ENCODE peak calls at places on chromosomes 5 and 9, in nine cellular contexts. One of them, this sample, is unnamed.
A peak's percentile ranks its signal among the peaks of the same experiment; 100 is the strongest.

GRCh38 chr5:172443441-172444109 is 10.8 kb downstream of the SH3PXD2B start:
- DNase-seq in HCT116: peak; percentile 65
- DNase-seq in spleen: peak; percentile 70
- DNase-seq in cardiac muscle cell: peak; percentile 98
- DNase-seq in transverse colon: peak; percentile 73
- DNase-seq in upper lobe of right lung: no peak
- DNase-seq in aorta: peak; percentile 87
- DNase-seq in GM23248: peak; percentile 97
- DNase-seq in mucosa of descending colon: peak; percentile 66
- DNase-seq in this sample: peak; percentile 85

GRCh38 chr9:121626012-121626411 is 25.4 kb upstream of the DAB2IP start:
- DNase-seq in HCT116: no peak
- DNase-seq in spleen: no peak
- DNase-seq in cardiac muscle cell: no peak
- DNase-seq in transverse colon: no peak
- DNase-seq in upper lobe of right lung: no peak
- DNase-seq in aorta: no peak
- DNase-seq in GM23248: no peak
- DNase-seq in mucosa of descending colon: no peak
- DNase-seq in this sample: no peak

GRCh38 chr5:134092875-134093274 is 21.6 kb upstream of the TCF7 start:
- DNase-seq in HCT116: no peak
- DNase-seq in spleen: no peak
- DNase-seq in cardiac muscle cell: no peak
- DNase-seq in transverse colon: peak; percentile 66
- DNase-seq in upper lobe of right lung: no peak
- DNase-seq in aorta: no peak
- DNase-seq in GM23248: no peak
- DNase-seq in mucosa of descending colon: no peak
- DNase-seq in this sample: no peak

GRCh38 chr9:128636556-128637530 is 19.8 kb downstream of the DYNC2I2 start:
- DNase-seq in HCT116: no peak
- DNase-seq in spleen: peak; percentile 84
- DNase-seq in cardiac muscle cell: no peak
- DNase-seq in transverse colon: no peak
- DNase-seq in upper lobe of right lung: no peak
- DNase-seq in aorta: no peak
- DNase-seq in GM23248: no peak
- DNase-seq in mucosa of descending colon: no peak
- DNase-seq in this sample: no peak

GRCh38 chr9:110828148-110828730 is 159.6 kb downstream of the MUSK start:
- DNase-seq in HCT116: no peak
- DNase-seq in spleen: no peak
- DNase-seq in cardiac muscle cell: peak; percentile 78
- DNase-seq in transverse colon: no peak
- DNase-seq in upper lobe of right lung: no peak
- DNase-seq in aorta: peak; percentile 72
- DNase-seq in GM23248: peak; percentile 89
- DNase-seq in mucosa of descending colon: no peak
- DNase-seq in this sample: no peak

GRCh38 chr9:80175286-80175906 is 603.6 kb downstream of the TLE4 start:
- DNase-seq in HCT116: peak; percentile 7
- DNase-seq in spleen: no peak
- DNase-seq in cardiac muscle cell: peak; percentile 55
- DNase-seq in transverse colon: peak; percentile 9
- DNase-seq in upper lobe of right lung: no peak
- DNase-seq in aorta: no peak
- DNase-seq in GM23248: peak; percentile 69
- DNase-seq in mucosa of descending colon: no peak
- DNase-seq in this sample: no peak

GRCh38 chr5:91007251-91007650 is 375.9 kb downstream of the ARRDC3 start:
- DNase-seq in HCT116: no peak
- DNase-seq in spleen: no peak
- DNase-seq in cardiac muscle cell: no peak
- DNase-seq in transverse colon: no peak
- DNase-seq in upper lobe of right lung: no peak
- DNase-seq in aorta: no peak
- DNase-seq in GM23248: no peak
- DNase-seq in mucosa of descending colon: no peak
- DNase-seq in this sample: no peak

GRCh38 chr5:180003145-180003544 is 68.4 kb downstream of the RNF130 start:
- DNase-seq in HCT116: no peak
- DNase-seq in spleen: no peak
- DNase-seq in cardiac muscle cell: no peak
- DNase-seq in transverse colon: no peak
- DNase-seq in upper lobe of right lung: no peak
- DNase-seq in aorta: no peak
- DNase-seq in GM23248: no peak
- DNase-seq in mucosa of descending colon: no peak
- DNase-seq in this sample: no peak

GRCh38 chr5:69285448-69286116 is 47.0 kb downstream of the CCDC125 start:
- DNase-seq in HCT116: no peak
- DNase-seq in spleen: no peak
- DNase-seq in cardiac muscle cell: no peak
- DNase-seq in transverse colon: no peak
- DNase-seq in upper lobe of right lung: no peak
- DNase-seq in aorta: no peak
- DNase-seq in GM23248: no peak
- DNase-seq in mucosa of descending colon: no peak
- DNase-seq in this sample: no peak

GRCh38 chr9:114083693-114084092 is 5.6 kb upstream of the AMBP start:
- DNase-seq in HCT116: no peak
- DNase-seq in spleen: no peak
- DNase-seq in cardiac muscle cell: no peak
- DNase-seq in transverse colon: no peak
- DNase-seq in upper lobe of right lung: no peak
- DNase-seq in aorta: no peak
- DNase-seq in GM23248: no peak
- DNase-seq in mucosa of descending colon: no peak
- DNase-seq in this sample: no peak

GRCh38 chr5:171483453-171484177 is 64.2 kb downstream of the FGF18 start:
- DNase-seq in HCT116: no peak
- DNase-seq in spleen: no peak
- DNase-seq in cardiac muscle cell: peak; percentile 94
- DNase-seq in transverse colon: peak; percentile 39
- DNase-seq in upper lobe of right lung: no peak
- DNase-seq in aorta: peak; percentile 93
- DNase-seq in GM23248: peak; percentile 91
- DNase-seq in mucosa of descending colon: peak; percentile 33
- DNase-seq in this sample: peak; percentile 59

GRCh38 chr5:121271546-121271945 is 580.1 kb upstream of the FTMT start:
- DNase-seq in HCT116: no peak
- DNase-seq in spleen: no peak
- DNase-seq in cardiac muscle cell: no peak
- DNase-seq in transverse colon: no peak
- DNase-seq in upper lobe of right lung: no peak
- DNase-seq in aorta: no peak
- DNase-seq in GM23248: no peak
- DNase-seq in mucosa of descending colon: no peak
- DNase-seq in this sample: no peak

GRCh38 chr5:66958126-66958983 is 238.2 kb downstream of the CD180 start:
- DNase-seq in HCT116: no peak
- DNase-seq in spleen: no peak
- DNase-seq in cardiac muscle cell: peak; percentile 75
- DNase-seq in transverse colon: no peak
- DNase-seq in upper lobe of right lung: no peak
- DNase-seq in aorta: no peak
- DNase-seq in GM23248: peak; percentile 81
- DNase-seq in mucosa of descending colon: no peak
- DNase-seq in this sample: no peak

GRCh38 chr5:143924311-143924710 is 112.3 kb downstream of the HMHB1 start:
- DNase-seq in HCT116: no peak
- DNase-seq in spleen: no peak
- DNase-seq in cardiac muscle cell: no peak
- DNase-seq in transverse colon: no peak
- DNase-seq in upper lobe of right lung: no peak
- DNase-seq in aorta: no peak
- DNase-seq in GM23248: peak; percentile 49
- DNase-seq in mucosa of descending colon: no peak
- DNase-seq in this sample: no peak

DNA sequence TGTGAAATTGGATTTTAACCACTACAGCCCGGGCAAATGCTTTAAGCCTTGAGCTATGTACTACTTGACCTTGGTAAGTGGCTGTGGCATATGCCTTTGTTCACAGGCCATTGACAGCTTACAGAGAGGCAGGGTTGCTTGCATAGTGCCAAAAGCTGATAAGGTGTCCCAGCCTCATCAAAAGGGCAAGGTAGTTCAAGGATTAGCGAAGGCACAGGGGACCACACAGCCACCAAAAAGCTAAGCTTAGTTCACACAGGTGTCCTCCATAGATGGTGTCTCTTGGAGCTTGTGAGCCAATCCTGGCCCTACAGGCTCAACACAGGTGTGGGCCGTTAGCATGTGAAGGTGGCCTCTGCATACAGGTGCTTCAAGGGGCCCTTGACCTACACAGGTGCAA is 86.8 kb downstream of the ZNF622 start:
- DNase-seq in HCT116: no peak
- DNase-seq in spleen: no peak
- DNase-seq in cardiac muscle cell: no peak
- DNase-seq in transverse colon: no peak
- DNase-seq in upper lobe of right lung: no peak
- DNase-seq in aorta: no peak
- DNase-seq in GM23248: no peak
- DNase-seq in mucosa of descending colon: no peak
- DNase-seq in this sample: no peak
- H3K9me3 ChIP-seq in HCT116: no peaks in the 10 kb centered on the region
- H3K9me3 ChIP-seq in spleen: no peaks in the 10 kb centered on the region
- H3K9me3 ChIP-seq in cardiac muscle cell: no peaks in the 10 kb centered on the region
- H3K9me3 ChIP-seq in transverse colon: no peaks in the 10 kb centered on the region
- H3K9me3 ChIP-seq in upper lobe of right lung: no peaks in the 10 kb centered on the region
- H3K9me3 ChIP-seq in aorta: no peaks in the 10 kb centered on the region
- H3K9me3 ChIP-seq in GM23248: no peaks in the 10 kb centered on the region
- H3K9me3 ChIP-seq in mucosa of descending colon: no peaks in the 10 kb centered on the region
- H3K9me3 ChIP-seq in this sample: no peaks in the 10 kb centered on the region

DNA sequence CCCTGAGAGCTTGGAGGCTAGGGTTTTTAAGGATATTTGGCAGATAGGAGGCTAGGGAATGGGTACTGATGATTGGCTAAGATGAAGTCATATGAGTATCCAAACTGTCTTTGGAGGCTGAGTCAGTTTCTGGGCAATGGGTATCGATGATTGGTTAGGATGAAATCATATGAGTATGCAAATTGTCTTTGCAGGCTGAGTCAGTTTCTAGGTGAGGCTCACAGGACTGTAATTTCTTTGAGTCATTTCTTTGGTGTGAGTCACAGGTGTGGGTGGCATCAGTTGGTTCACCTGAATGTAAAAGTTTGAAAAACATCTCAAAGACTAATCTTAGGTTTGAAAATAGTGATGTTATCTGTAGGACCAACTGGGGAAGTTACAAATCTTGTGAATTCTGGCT is 1068.0 kb downstream of the NR2F1-AS1 start:
- DNase-seq in HCT116: peak; percentile 13
- DNase-seq in spleen: no peak
- DNase-seq in cardiac muscle cell: no peak
- DNase-seq in transverse colon: no peak
- DNase-seq in upper lobe of right lung: no peak
- DNase-seq in aorta: no peak
- DNase-seq in GM23248: peak; percentile 37
- DNase-seq in mucosa of descending colon: no peak
- DNase-seq in this sample: no peak
- H3K9me3 ChIP-seq in HCT116: no peaks in the 10 kb centered on the region
- H3K9me3 ChIP-seq in spleen: peaks cover 21% of the 10 kb centered on the region
- H3K9me3 ChIP-seq in cardiac muscle cell: no peaks in the 10 kb centered on the region
- H3K9me3 ChIP-seq in transverse colon: peaks cover 11% of the 10 kb centered on the region
- H3K9me3 ChIP-seq in upper lobe of right lung: peaks cover 9% of the 10 kb centered on the region
- H3K9me3 ChIP-seq in aorta: peaks cover 19% of the 10 kb centered on the region
- H3K9me3 ChIP-seq in GM23248: no peaks in the 10 kb centered on the region
- H3K9me3 ChIP-seq in mucosa of descending colon: peaks cover 28% of the 10 kb centered on the region
- H3K9me3 ChIP-seq in this sample: peaks cover 11% of the 10 kb centered on the region

GRCh38 chr9:138096192-138096845 is 218.7 kb downstream of the CACNA1B start:
- DNase-seq in HCT116: no peak
- DNase-seq in spleen: no peak
- DNase-seq in cardiac muscle cell: no peak
- DNase-seq in transverse colon: no peak
- DNase-seq in upper lobe of right lung: peak; percentile 26
- DNase-seq in aorta: no peak
- DNase-seq in GM23248: no peak
- DNase-seq in mucosa of descending colon: no peak
- DNase-seq in this sample: no peak
- H3K9me3 ChIP-seq in HCT116: no peaks in the 10 kb centered on the region
- H3K9me3 ChIP-seq in spleen: no peaks in the 10 kb centered on the region
- H3K9me3 ChIP-seq in cardiac muscle cell: no peaks in the 10 kb centered on the region
- H3K9me3 ChIP-seq in transverse colon: no peaks in the 10 kb centered on the region
- H3K9me3 ChIP-seq in upper lobe of right lung: no peaks in the 10 kb centered on the region
- H3K9me3 ChIP-seq in aorta: peaks cover 2% of the 10 kb centered on the region
- H3K9me3 ChIP-seq in GM23248: no peaks in the 10 kb centered on the region
- H3K9me3 ChIP-seq in mucosa of descending colon: no peaks in the 10 kb centered on the region
- H3K9me3 ChIP-seq in this sample: peaks cover 59% of the 10 kb centered on the region

DNA sequence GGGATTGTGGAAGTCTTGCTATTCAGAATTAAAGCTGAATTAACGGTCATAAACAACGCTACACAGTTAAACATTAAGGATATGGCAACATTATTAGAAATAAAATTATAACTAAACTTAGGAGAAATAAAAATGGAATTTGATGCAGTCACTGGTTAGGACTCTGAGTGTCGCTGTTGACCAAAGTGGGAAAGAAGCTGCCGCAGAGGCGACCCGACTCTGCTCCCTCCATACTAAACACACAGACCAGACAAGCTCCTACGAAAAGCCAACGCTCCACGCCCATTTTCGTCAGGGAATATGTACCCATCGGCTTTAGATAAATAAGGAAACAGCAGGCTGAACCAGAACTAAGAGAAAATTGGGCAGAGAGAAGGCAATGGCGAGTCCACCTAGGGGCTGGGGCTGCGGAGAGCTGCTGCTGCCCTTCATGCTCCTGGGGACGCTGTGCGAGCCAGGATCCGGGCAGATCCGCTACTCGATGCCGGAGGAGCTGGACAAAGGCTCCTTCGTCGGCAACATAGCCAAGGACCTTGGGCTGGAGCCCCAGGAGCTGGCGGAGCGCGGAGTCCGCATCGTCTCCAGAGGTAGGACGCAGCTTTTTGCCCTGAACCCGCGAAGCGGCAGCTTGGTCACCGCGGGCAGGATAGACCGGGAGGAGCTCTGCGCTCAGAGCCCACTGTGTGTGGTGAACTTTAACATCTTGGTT is at the start of gene PCDHGA5:
- DNase-seq in HCT116: no peak
- DNase-seq in spleen: no peak
- DNase-seq in cardiac muscle cell: peak; percentile 12
- DNase-seq in transverse colon: no peak
- DNase-seq in upper lobe of right lung: no peak
- DNase-seq in aorta: no peak
- DNase-seq in GM23248: no peak
- DNase-seq in mucosa of descending colon: no peak
- DNase-seq in this sample: no peak
- H3K9me3 ChIP-seq in HCT116: peaks cover 5% of the 10 kb centered on the region
- H3K9me3 ChIP-seq in spleen: peaks cover 68% of the 10 kb centered on the region
- H3K9me3 ChIP-seq in cardiac muscle cell: peaks cover 3% of the 10 kb centered on the region
- H3K9me3 ChIP-seq in transverse colon: peaks cover 66% of the 10 kb centered on the region
- H3K9me3 ChIP-seq in upper lobe of right lung: peaks cover 14% of the 10 kb centered on the region
- H3K9me3 ChIP-seq in aorta: peaks cover 39% of the 10 kb centered on the region
- H3K9me3 ChIP-seq in GM23248: peaks cover 3% of the 10 kb centered on the region
- H3K9me3 ChIP-seq in mucosa of descending colon: peaks cover 72% of the 10 kb centered on the region
- H3K9me3 ChIP-seq in this sample: peaks cover 59% of the 10 kb centered on the region

GRCh38 chr5:8720476-8720875 is 825.4 kb downstream of the SEMA5A start:
- DNase-seq in HCT116: no peak
- DNase-seq in spleen: no peak
- DNase-seq in cardiac muscle cell: peak; percentile 51
- DNase-seq in transverse colon: no peak
- DNase-seq in upper lobe of right lung: no peak
- DNase-seq in aorta: no peak
- DNase-seq in GM23248: peak; percentile 9
- DNase-seq in mucosa of descending colon: no peak
- DNase-seq in this sample: no peak
- H3K9me3 ChIP-seq in HCT116: peaks cover 11% of the 10 kb centered on the region
- H3K9me3 ChIP-seq in spleen: no peaks in the 10 kb centered on the region
- H3K9me3 ChIP-seq in cardiac muscle cell: no peaks in the 10 kb centered on the region
- H3K9me3 ChIP-seq in transverse colon: no peaks in the 10 kb centered on the region
- H3K9me3 ChIP-seq in upper lobe of right lung: no peaks in the 10 kb centered on the region
- H3K9me3 ChIP-seq in aorta: no peaks in the 10 kb centered on the region
- H3K9me3 ChIP-seq in GM23248: no peaks in the 10 kb centered on the region
- H3K9me3 ChIP-seq in mucosa of descending colon: no peaks in the 10 kb centered on the region
- H3K9me3 ChIP-seq in this sample: no peaks in the 10 kb centered on the region